ENCODE peak calls at places on chromosomes 16 and 17, in eight cellular contexts. One of them, this sample, is unnamed.

GRCh38 chr16:49562228-49562627 is 188.6 kb downstream of the C16orf78 start:
- DNase-seq in H1: no peak
- DNase-seq in stomach: no peak
- DNase-seq in breast epithelium: no peak
- DNase-seq in HCT116: no peak
- DNase-seq in Panc1: no peak
- DNase-seq in esophagus muscularis mucosa: no peak
- DNase-seq in sigmoid colon: no peak
- DNase-seq in this sample: no peak

GRCh38 chr16:47885489-47885888 is 270.3 kb downstream of the ABCC12 start:
- DNase-seq in H1: no peak
- DNase-seq in HCT116: no peak
- DNase-seq in stomach: no peak
- DNase-seq in breast epithelium: no peak
- DNase-seq in Panc1: no peak
- DNase-seq in esophagus muscularis mucosa: no peak
- DNase-seq in sigmoid colon: no peak
- DNase-seq in this sample: no peak

GRCh38 chr17:69608808-69609494 is 194.5 kb downstream of the MAP2K6 start:
- DNase-seq in H1: no peak
- DNase-seq in sigmoid colon: no peak
- DNase-seq in Panc1: no peak
- DNase-seq in breast epithelium: peak
- DNase-seq in stomach: no peak
- DNase-seq in HCT116: no peak
- DNase-seq in esophagus muscularis mucosa: no peak
- DNase-seq in this sample: no peak

GRCh38 chr17:68431661-68432071 is 25.6 kb downstream of the WIPI1 start:
- DNase-seq in sigmoid colon: no peak
- DNase-seq in Panc1: no peak
- DNase-seq in breast epithelium: no peak
- DNase-seq in stomach: no peak
- DNase-seq in HCT116: peak
- DNase-seq in H1: peak
- DNase-seq in esophagus muscularis mucosa: no peak
- DNase-seq in this sample: no peak

GRCh38 chr17:10790491-10791401 is 13.2 kb downstream of the TMEM238L start:
- DNase-seq in H1: no peak
- DNase-seq in stomach: peak
- DNase-seq in breast epithelium: peak
- DNase-seq in HCT116: no peak
- DNase-seq in esophagus muscularis mucosa: no peak
- DNase-seq in Panc1: no peak
- DNase-seq in sigmoid colon: no peak
- DNase-seq in this sample: peak

GRCh38 chr17:42686520-42687137 is 4.3 kb downstream of the CNTNAP1 start:
- DNase-seq in HCT116: no peak
- DNase-seq in esophagus muscularis mucosa: no peak
- DNase-seq in H1: no peak
- DNase-seq in sigmoid colon: no peak
- DNase-seq in Panc1: no peak
- DNase-seq in stomach: no peak
- DNase-seq in breast epithelium: no peak
- DNase-seq in this sample: no peak

GRCh38 chr17:6509295-6509771 is 47.0 kb downstream of the PITPNM3 start:
- DNase-seq in esophagus muscularis mucosa: no peak
- DNase-seq in Panc1: no peak
- DNase-seq in HCT116: no peak
- DNase-seq in sigmoid colon: peak
- DNase-seq in H1: no peak
- DNase-seq in stomach: no peak
- DNase-seq in breast epithelium: no peak
- DNase-seq in this sample: no peak

GRCh38 chr16:76612497-76612896 is 335.3 kb downstream of the CNTNAP4 start:
- DNase-seq in esophagus muscularis mucosa: no peak
- DNase-seq in stomach: no peak
- DNase-seq in sigmoid colon: no peak
- DNase-seq in Panc1: no peak
- DNase-seq in H1: no peak
- DNase-seq in HCT116: no peak
- DNase-seq in breast epithelium: no peak
- DNase-seq in this sample: no peak

GRCh38 chr16:67286441-67287235 is 7.3 kb downstream of the PLEKHG4 start:
- DNase-seq in esophagus muscularis mucosa: no peak
- DNase-seq in HCT116: no peak
- DNase-seq in Panc1: no peak
- DNase-seq in breast epithelium: no peak
- DNase-seq in sigmoid colon: no peak
- DNase-seq in H1: no peak
- DNase-seq in stomach: no peak
- DNase-seq in this sample: no peak

GRCh38 chr16:57695378-57696054 is 910 bp downstream of the DRC7 start:
- DNase-seq in HCT116: no peak
- DNase-seq in Panc1: no peak
- DNase-seq in H1: no peak
- DNase-seq in breast epithelium: no peak
- DNase-seq in sigmoid colon: no peak
- DNase-seq in esophagus muscularis mucosa: no peak
- DNase-seq in stomach: no peak
- DNase-seq in this sample: no peak

GRCh38 chr16:70725912-70726828 is 40.3 kb upstream of the MTSS2 start:
- DNase-seq in esophagus muscularis mucosa: no peak
- DNase-seq in breast epithelium: no peak
- DNase-seq in stomach: no peak
- DNase-seq in Panc1: no peak
- DNase-seq in HCT116: no peak
- DNase-seq in sigmoid colon: peak
- DNase-seq in H1: no peak
- DNase-seq in this sample: peak

GRCh38 chr16:15887283-15887682 is 1.1 kb downstream of the CEP20 start:
- DNase-seq in stomach: no peak
- DNase-seq in sigmoid colon: no peak
- DNase-seq in Panc1: no peak
- DNase-seq in breast epithelium: no peak
- DNase-seq in H1: no peak
- DNase-seq in HCT116: no peak
- DNase-seq in esophagus muscularis mucosa: no peak
- DNase-seq in this sample: no peak

GRCh38 chr17:58520843-58521430 is 6.5 kb upstream of the MTMR4 start:
- DNase-seq in breast epithelium: no peak
- DNase-seq in sigmoid colon: no peak
- DNase-seq in esophagus muscularis mucosa: no peak
- DNase-seq in stomach: no peak
- DNase-seq in HCT116: no peak
- DNase-seq in H1: peak
- DNase-seq in Panc1: no peak
- DNase-seq in this sample: no peak

GRCh38 chr16:50706250-50706649 is 12.8 kb downstream of the NOD2 start:
- DNase-seq in sigmoid colon: no peak
- DNase-seq in esophagus muscularis mucosa: no peak
- DNase-seq in H1: no peak
- DNase-seq in HCT116: no peak
- DNase-seq in breast epithelium: no peak
- DNase-seq in Panc1: no peak
- DNase-seq in stomach: no peak
- DNase-seq in this sample: no peak

GRCh38 chr17:12256380-12256995 is 235.8 kb downstream of the MAP2K4 start:
- DNase-seq in sigmoid colon: peak
- DNase-seq in Panc1: peak
- DNase-seq in H1: no peak
- DNase-seq in HCT116: peak
- DNase-seq in esophagus muscularis mucosa: no peak
- DNase-seq in breast epithelium: no peak
- DNase-seq in stomach: peak
- DNase-seq in this sample: peak

GRCh38 chr16:19283637-19284036 is 1.9 kb upstream of the CLEC19A start:
- DNase-seq in esophagus muscularis mucosa: no peak
- DNase-seq in Panc1: no peak
- DNase-seq in sigmoid colon: no peak
- DNase-seq in breast epithelium: no peak
- DNase-seq in stomach: no peak
- DNase-seq in H1: no peak
- DNase-seq in HCT116: no peak
- DNase-seq in this sample: no peak

GRCh38 chr16:7716924-7717323 is 384.3 kb downstream of the RBFOX1 start:
- DNase-seq in HCT116: no peak
- DNase-seq in stomach: no peak
- DNase-seq in esophagus muscularis mucosa: no peak
- DNase-seq in H1: no peak
- DNase-seq in Panc1: no peak
- DNase-seq in sigmoid colon: no peak
- DNase-seq in breast epithelium: no peak
- DNase-seq in this sample: no peak

GRCh38 chr16:81815429-81815766 is 36.3 kb downstream of the PLCG2 start:
- DNase-seq in Panc1: no peak
- DNase-seq in HCT116: no peak
- DNase-seq in stomach: no peak
- DNase-seq in H1: no peak
- DNase-seq in breast epithelium: no peak
- DNase-seq in sigmoid colon: no peak
- DNase-seq in esophagus muscularis mucosa: no peak
- DNase-seq in this sample: no peak

GRCh38 chr16:81817296-81817695 is 38.2 kb downstream of the PLCG2 start:
- DNase-seq in HCT116: no peak
- DNase-seq in stomach: no peak
- DNase-seq in H1: no peak
- DNase-seq in sigmoid colon: no peak
- DNase-seq in esophagus muscularis mucosa: no peak
- DNase-seq in Panc1: no peak
- DNase-seq in breast epithelium: no peak
- DNase-seq in this sample: no peak

GRCh38 chr16:81816793-81817210 is 37.7 kb downstream of the PLCG2 start:
- DNase-seq in breast epithelium: no peak
- DNase-seq in H1: no peak
- DNase-seq in stomach: no peak
- DNase-seq in HCT116: no peak
- DNase-seq in sigmoid colon: no peak
- DNase-seq in Panc1: no peak
- DNase-seq in esophagus muscularis mucosa: no peak
- DNase-seq in this sample: no peak

GRCh38 chr16:81814751-81815428 is 35.8 kb downstream of the PLCG2 start:
- DNase-seq in H1: no peak
- DNase-seq in breast epithelium: no peak
- DNase-seq in HCT116: no peak
- DNase-seq in esophagus muscularis mucosa: no peak
- DNase-seq in stomach: no peak
- DNase-seq in Panc1: no peak
- DNase-seq in sigmoid colon: no peak
- DNase-seq in this sample: no peak

DNA sequence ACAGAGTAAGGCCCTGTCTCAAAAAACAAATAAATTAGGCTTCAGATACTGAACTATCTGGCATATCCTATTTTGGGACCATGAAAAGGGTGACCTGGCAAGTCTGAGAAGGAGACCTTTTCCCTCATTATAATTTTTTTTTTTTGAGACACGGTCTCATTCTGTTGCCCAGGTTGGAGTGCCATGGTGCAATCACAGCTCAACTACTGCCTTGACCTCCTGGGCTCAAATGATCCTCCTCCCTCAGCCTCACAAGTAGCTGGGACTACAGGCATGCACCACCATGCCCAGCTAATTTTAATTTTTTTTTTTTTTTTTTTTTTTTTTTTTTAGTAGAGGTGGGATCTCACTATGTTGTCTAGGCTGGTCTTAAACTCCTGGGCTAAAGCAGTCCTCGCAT is 37.3 kb downstream of the PLCG2 start:
- DNase-seq in stomach: no peak
- DNase-seq in breast epithelium: no peak
- DNase-seq in sigmoid colon: no peak
- DNase-seq in HCT116: no peak
- DNase-seq in Panc1: no peak
- DNase-seq in esophagus muscularis mucosa: no peak
- DNase-seq in H1: no peak
- DNase-seq in this sample: no peak
- TF ChIP-seq POLR2AphosphoS5 in stomach: no peak
- TF ChIP-seq POLR2AphosphoS5 in breast epithelium: no peak
- TF ChIP-seq POLR2AphosphoS5 in sigmoid colon: no peak
- TF ChIP-seq POLR2AphosphoS5 in HCT116: no peak
- TF ChIP-seq POLR2AphosphoS5 in Panc1: no peak
- TF ChIP-seq POLR2AphosphoS5 in esophagus muscularis mucosa: no peak
- TF ChIP-seq POLR2AphosphoS5 in H1: no peak
- TF ChIP-seq POLR2AphosphoS5 in this sample: no peak

GRCh38 chr16:3863587-3863986 is 16.9 kb downstream of the CREBBP start:
- DNase-seq in Panc1: no peak
- DNase-seq in stomach: no peak
- DNase-seq in esophagus muscularis mucosa: no peak
- DNase-seq in HCT116: no peak
- DNase-seq in H1: no peak
- DNase-seq in sigmoid colon: no peak
- DNase-seq in breast epithelium: no peak
- DNase-seq in this sample: no peak
- TF ChIP-seq CTCF in Panc1: no peak
- TF ChIP-seq CTCF in stomach: no peak
- TF ChIP-seq CTCF in esophagus muscularis mucosa: no peak
- TF ChIP-seq CTCF in HCT116: no peak
- TF ChIP-seq CTCF in H1: no peak
- TF ChIP-seq CTCF in sigmoid colon: no peak
- TF ChIP-seq CTCF in breast epithelium: no peak
- TF ChIP-seq CTCF in this sample: no peak

GRCh38 chr16:575354-576196 is 5.8 kb downstream of the PIGQ start:
- DNase-seq in sigmoid colon: no peak
- DNase-seq in esophagus muscularis mucosa: no peak
- DNase-seq in stomach: no peak
- DNase-seq in H1: no peak
- DNase-seq in HCT116: no peak
- DNase-seq in breast epithelium: no peak
- DNase-seq in Panc1: no peak
- DNase-seq in this sample: no peak

GRCh38 chr16:577796-578195 is 8.0 kb downstream of the PIGQ start:
- DNase-seq in sigmoid colon: no peak
- DNase-seq in H1: no peak
- DNase-seq in breast epithelium: no peak
- DNase-seq in stomach: no peak
- DNase-seq in Panc1: no peak
- DNase-seq in esophagus muscularis mucosa: no peak
- DNase-seq in HCT116: no peak
- DNase-seq in this sample: no peak

GRCh38 chr16:576823-577201 is 7.0 kb downstream of the PIGQ start:
- DNase-seq in stomach: no peak
- DNase-seq in H1: peak
- DNase-seq in Panc1: no peak
- DNase-seq in esophagus muscularis mucosa: no peak
- DNase-seq in breast epithelium: no peak
- DNase-seq in sigmoid colon: no peak
- DNase-seq in HCT116: no peak
- DNase-seq in this sample: no peak

GRCh38 chr16:578232-578869 is 8.6 kb downstream of the PIGQ start:
- DNase-seq in HCT116: no peak
- DNase-seq in Panc1: no peak
- DNase-seq in sigmoid colon: no peak
- DNase-seq in esophagus muscularis mucosa: no peak
- DNase-seq in breast epithelium: no peak
- DNase-seq in stomach: no peak
- DNase-seq in H1: no peak
- DNase-seq in this sample: no peak

GRCh38 chr16:576197-576822 is 6.5 kb downstream of the PIGQ start:
- DNase-seq in esophagus muscularis mucosa: no peak
- DNase-seq in H1: no peak
- DNase-seq in breast epithelium: no peak
- DNase-seq in HCT116: no peak
- DNase-seq in Panc1: no peak
- DNase-seq in stomach: no peak
- DNase-seq in sigmoid colon: no peak
- DNase-seq in this sample: no peak
- TF ChIP-seq POLR2AphosphoS5 in esophagus muscularis mucosa: no peak
- TF ChIP-seq POLR2AphosphoS5 in H1: no peak
- TF ChIP-seq POLR2AphosphoS5 in breast epithelium: no peak
- TF ChIP-seq POLR2AphosphoS5 in HCT116: no peak
- TF ChIP-seq POLR2AphosphoS5 in Panc1: no peak
- TF ChIP-seq POLR2AphosphoS5 in stomach: no peak
- TF ChIP-seq POLR2AphosphoS5 in sigmoid colon: no peak
- TF ChIP-seq POLR2AphosphoS5 in this sample: no peak

GRCh38 chr17:8384801-8385335 is 1.9 kb upstream of the RPL26 start:
- DNase-seq in stomach: no peak
- DNase-seq in H1: no peak
- DNase-seq in breast epithelium: no peak
- DNase-seq in sigmoid colon: no peak
- DNase-seq in Panc1: no peak
- DNase-seq in esophagus muscularis mucosa: no peak
- DNase-seq in HCT116: peak
- DNase-seq in this sample: no peak
- TF ChIP-seq CTCF in stomach: no peak
- TF ChIP-seq CTCF in H1: no peak
- TF ChIP-seq CTCF in breast epithelium: no peak
- TF ChIP-seq CTCF in sigmoid colon: no peak
- TF ChIP-seq CTCF in Panc1: no peak
- TF ChIP-seq CTCF in esophagus muscularis mucosa: no peak
- TF ChIP-seq CTCF in HCT116: no peak
- TF ChIP-seq CTCF in this sample: no peak